ENCODE peak calls at places on chromosomes 16 and 17, in six cellular contexts. B, C, F, V, S and J are unnamed samples.

GRCh38 chr17:1241904-1242303 is 28.3 kb upstream of the BHLHA9 start:
- DNase-seq in B (peak), S (no peak), C (peak), V (no peak), F (no peak), J (peak)

GRCh38 chr17:78473951-78474630 is 95.6 kb downstream of the PGS1 start:
- DNase-seq in S (no peak), V (no peak), B (peak), F (no peak), C (no peak), J (peak)

GRCh38 chr16:11253009-11253994 is 2.7 kb downstream of the SOCS1 start:
- DNase-seq in V (no peak), B (peak), C (peak), S (no peak), F (peak), J (peak)

GRCh38 chr17:28384281-28385036 is 13.0 kb downstream of the SARM1 start:
- DNase-seq in B (peak), C (no peak), S (no peak), V (no peak), F (peak), J (no peak)

GRCh38 chr17:67601897-67602296 is 115.8 kb upstream of the NOL11 start:
- DNase-seq in S (no peak), V (no peak), C (no peak), B (peak), F (no peak), J (no peak)

GRCh38 chr16:50193594-50193993 is 40.5 kb downstream of the TENT4B start:
- DNase-seq in B (peak), F (no peak), S (no peak), V (no peak), C (no peak), J (peak)

GRCh38 chr17:72476575-72476986 is 355.8 kb downstream of the SOX9 start:
- DNase-seq in V (peak), F (no peak), S (no peak), B (no peak), C (no peak), J (no peak)

GRCh38 chr16:88781140-88782077 is 3.6 kb downstream of the PIEZO1 start:
- DNase-seq in S (peak), B (peak), V (no peak), C (no peak), F (peak), J (no peak)

GRCh38 chr17:77392376-77393273 is 251.9 kb downstream of the SEC14L1 start:
- DNase-seq in B (peak), S (no peak), V (no peak), F (no peak), C (peak), J (no peak)

GRCh38 chr17:19386276-19386863 is 620 bp downstream of the MFAP4 start:
- DNase-seq in C (peak), V (no peak), B (peak), S (no peak), F (no peak), J (peak)

GRCh38 chr16:55508941-55509920 is at the start of gene LPCAT2:
- DNase-seq in F (no peak), V (peak), S (no peak), B (peak), C (peak), J (peak)

GRCh38 chr16:10787304-10787703 is 31.3 kb downstream of the TVP23A start:
- DNase-seq in B (no peak), F (no peak), C (no peak), S (no peak), V (no peak), J (no peak)

GRCh38 chr17:38897671-38898290 is 27.6 kb upstream of the LASP1NB start:
- DNase-seq in F (no peak), C (no peak), S (no peak), V (peak), B (no peak), J (no peak)

GRCh38 chr17:48997103-48997826 is at the start of gene IGF2BP1:
- DNase-seq in C (peak), S (no peak), F (no peak), B (peak), V (no peak), J (peak)

GRCh38 chr17:42288985-42289862 is 926 bp downstream of the STAT5A start:
- DNase-seq in B (no peak), C (no peak), V (no peak), S (no peak), F (peak), J (no peak)

GRCh38 chr17:57584050-57584551 is 161.0 kb downstream of the CCDC182 start:
- DNase-seq in B (peak), S (no peak), C (no peak), V (no peak), F (no peak), J (no peak)

GRCh38 chr17:77061711-77062110 is 79.1 kb upstream of the SEC14L1 start:
- DNase-seq in C (no peak), V (no peak), F (no peak), B (no peak), S (no peak), J (no peak)

GRCh38 chr16:23952128-23953041 is 116.6 kb downstream of the PRKCB start:
- DNase-seq in C (no peak), V (peak), S (no peak), F (no peak), B (no peak), J (peak)

GRCh38 chr16:75787421-75787820 is 61.1 kb upstream of the CPHXL start:
- DNase-seq in F (no peak), C (no peak), S (no peak), V (no peak), B (no peak), J (no peak)

GRCh38 chr17:62187681-62188080 is 122.6 kb upstream of the MED13 start:
- DNase-seq in F (no peak), B (peak), S (no peak), V (no peak), C (peak), J (peak)

GRCh38 chr17:47980516-47980915 is 9.6 kb downstream of the CDK5RAP3 start:
- DNase-seq in F (no peak), B (no peak), V (no peak), S (no peak), C (no peak), J (no peak)

GRCh38 chr17:40038882-40039513 is 15.2 kb downstream of the MED24 start:
- DNase-seq in C (peak), F (no peak), S (no peak), V (peak), B (peak), J (peak)

GRCh38 chr16:12798846-12799245 is 4.8 kb downstream of the CPPED1 start:
- DNase-seq in F (no peak), S (no peak), C (no peak), B (no peak), V (no peak), J (no peak)

GRCh38 chr17:2708585-2709172 is 2.9 kb downstream of the CLUH start:
- DNase-seq in C (no peak), S (no peak), V (no peak), F (no peak), B (no peak), J (no peak)

GRCh38 chr16:66959645-66960177 is 1.4 kb upstream of the CES3 start:
- DNase-seq in C (no peak), B (no peak), V (no peak), S (no peak), F (no peak), J (no peak)

GRCh38 chr17:79192503-79193500 is 118.2 kb downstream of the ENGASE start:
- DNase-seq in S (no peak), C (peak), F (no peak), V (peak), B (peak), J (peak)

GRCh38 chr17:70327723-70328122 is 158.4 kb downstream of the KCNJ2 start:
- DNase-seq in S (no peak), C (no peak), F (no peak), B (no peak), V (no peak), J (no peak)

GRCh38 chr17:46026045-46026814 is 27.2 kb downstream of the STH start:
- DNase-seq in S (no peak), B (no peak), C (no peak), V (no peak), F (no peak), J (no peak)

GRCh38 chr17:62822080-62822904 is 14.2 kb upstream of the MARCHF10 start:
- DNase-seq in S (no peak), V (no peak), B (no peak), F (no peak), C (peak), J (no peak)

GRCh38 chr17:74916136-74916850 is 6.8 kb downstream of the USH1G start:
- DNase-seq in C (no peak), B (no peak), V (no peak), S (no peak), F (no peak), J (no peak)

GRCh38 chr17:27239046-27239445 is 54.9 kb upstream of the WSB1 start:
- DNase-seq in B (no peak), F (no peak), S (peak), C (no peak), V (no peak), J (no peak)

GRCh38 chr17:55208078-55208812 is 56.5 kb upstream of the HLF start:
- DNase-seq in C (no peak), S (no peak), V (no peak), B (no peak), F (no peak), J (no peak)